ENCODE peak calls at places on chromosome 10, in ten cellular contexts. One of them, this sample, is unnamed.

GRCh38 chr10:131943021-131943814 is 38.5 kb downstream of the BNIP3 start:
- DNase-seq in mucosa of gallbladder: no peak
- DNase-seq in NCI-H2171 treated with DMSO at 0.1 percent for 48 hours: no peak
- DNase-seq in stimulated activated CD4-positive, alpha-beta T cell treated with anti-CD3 and anti-CD28 coated beads, Interleukin-1b, Interleukin-23, amount 100 ng/mL, for 24 hours: no peak
- DNase-seq in GM10248: no peak
- DNase-seq in neural crest cell: no peak
- DNase-seq in NCI-H82: peak
- DNase-seq in head of caudate nucleus: peak
- DNase-seq in Calu3: peak
- DNase-seq in body of pancreas: peak
- DNase-seq in this sample: no peak

GRCh38 chr10:129940617-129941198 is 23.4 kb downstream of the EBF3 start:
- DNase-seq in stimulated activated CD4-positive, alpha-beta T cell treated with anti-CD3 and anti-CD28 coated beads, Interleukin-1b, Interleukin-23, amount 100 ng/mL, for 24 hours: no peak
- DNase-seq in NCI-H2171 treated with DMSO at 0.1 percent for 48 hours: no peak
- DNase-seq in Calu3: no peak
- DNase-seq in body of pancreas: no peak
- DNase-seq in NCI-H82: no peak
- DNase-seq in head of caudate nucleus: no peak
- DNase-seq in neural crest cell: no peak
- DNase-seq in mucosa of gallbladder: no peak
- DNase-seq in GM10248: no peak
- DNase-seq in this sample: no peak

GRCh38 chr10:112562803-112563663 is 116.0 kb downstream of the VTI1A start:
- DNase-seq in neural crest cell: no peak
- DNase-seq in NCI-H2171 treated with DMSO at 0.1 percent for 48 hours: peak
- DNase-seq in body of pancreas: no peak
- DNase-seq in NCI-H82: peak
- DNase-seq in stimulated activated CD4-positive, alpha-beta T cell treated with anti-CD3 and anti-CD28 coated beads, Interleukin-1b, Interleukin-23, amount 100 ng/mL, for 24 hours: no peak
- DNase-seq in mucosa of gallbladder: no peak
- DNase-seq in GM10248: no peak
- DNase-seq in head of caudate nucleus: no peak
- DNase-seq in Calu3: no peak
- DNase-seq in this sample: peak

GRCh38 chr10:69715156-69715898 is 85.3 kb downstream of the FAM241B start:
- DNase-seq in head of caudate nucleus: no peak
- DNase-seq in mucosa of gallbladder: no peak
- DNase-seq in GM10248: no peak
- DNase-seq in neural crest cell: no peak
- DNase-seq in NCI-H82: no peak
- DNase-seq in NCI-H2171 treated with DMSO at 0.1 percent for 48 hours: no peak
- DNase-seq in Calu3: no peak
- DNase-seq in body of pancreas: no peak
- DNase-seq in stimulated activated CD4-positive, alpha-beta T cell treated with anti-CD3 and anti-CD28 coated beads, Interleukin-1b, Interleukin-23, amount 100 ng/mL, for 24 hours: no peak
- DNase-seq in this sample: no peak

GRCh38 chr10:48779546-48780152 is 95.0 kb downstream of the WDFY4 start:
- DNase-seq in stimulated activated CD4-positive, alpha-beta T cell treated with anti-CD3 and anti-CD28 coated beads, Interleukin-1b, Interleukin-23, amount 100 ng/mL, for 24 hours: no peak
- DNase-seq in NCI-H2171 treated with DMSO at 0.1 percent for 48 hours: no peak
- DNase-seq in NCI-H82: no peak
- DNase-seq in GM10248: no peak
- DNase-seq in body of pancreas: no peak
- DNase-seq in head of caudate nucleus: no peak
- DNase-seq in Calu3: no peak
- DNase-seq in mucosa of gallbladder: no peak
- DNase-seq in neural crest cell: no peak
- DNase-seq in this sample: no peak

GRCh38 chr10:117537904-117538524 is 4.5 kb upstream of the EMX2 start:
- DNase-seq in body of pancreas: no peak
- DNase-seq in neural crest cell: no peak
- DNase-seq in stimulated activated CD4-positive, alpha-beta T cell treated with anti-CD3 and anti-CD28 coated beads, Interleukin-1b, Interleukin-23, amount 100 ng/mL, for 24 hours: no peak
- DNase-seq in Calu3: no peak
- DNase-seq in GM10248: peak
- DNase-seq in NCI-H82: no peak
- DNase-seq in mucosa of gallbladder: no peak
- DNase-seq in head of caudate nucleus: no peak
- DNase-seq in NCI-H2171 treated with DMSO at 0.1 percent for 48 hours: no peak
- DNase-seq in this sample: no peak

GRCh38 chr10:1043532-1043995 is 5.4 kb downstream of the IDI1 start:
- DNase-seq in body of pancreas: no peak
- DNase-seq in head of caudate nucleus: no peak
- DNase-seq in GM10248: peak
- DNase-seq in Calu3: no peak
- DNase-seq in stimulated activated CD4-positive, alpha-beta T cell treated with anti-CD3 and anti-CD28 coated beads, Interleukin-1b, Interleukin-23, amount 100 ng/mL, for 24 hours: no peak
- DNase-seq in neural crest cell: no peak
- DNase-seq in NCI-H82: no peak
- DNase-seq in NCI-H2171 treated with DMSO at 0.1 percent for 48 hours: no peak
- DNase-seq in mucosa of gallbladder: peak
- DNase-seq in this sample: no peak

GRCh38 chr10:97858001-97858439 is 8.4 kb downstream of the GOLGA7B start:
- DNase-seq in neural crest cell: no peak
- DNase-seq in GM10248: no peak
- DNase-seq in stimulated activated CD4-positive, alpha-beta T cell treated with anti-CD3 and anti-CD28 coated beads, Interleukin-1b, Interleukin-23, amount 100 ng/mL, for 24 hours: no peak
- DNase-seq in head of caudate nucleus: no peak
- DNase-seq in NCI-H2171 treated with DMSO at 0.1 percent for 48 hours: no peak
- DNase-seq in NCI-H82: no peak
- DNase-seq in mucosa of gallbladder: no peak
- DNase-seq in body of pancreas: no peak
- DNase-seq in Calu3: no peak
- DNase-seq in this sample: no peak

GRCh38 chr10:7475046-7475860 is 64.4 kb upstream of the SFMBT2 start:
- DNase-seq in head of caudate nucleus: peak
- DNase-seq in body of pancreas: peak
- DNase-seq in neural crest cell: peak
- DNase-seq in Calu3: no peak
- DNase-seq in GM10248: no peak
- DNase-seq in mucosa of gallbladder: no peak
- DNase-seq in NCI-H82: peak
- DNase-seq in stimulated activated CD4-positive, alpha-beta T cell treated with anti-CD3 and anti-CD28 coated beads, Interleukin-1b, Interleukin-23, amount 100 ng/mL, for 24 hours: no peak
- DNase-seq in NCI-H2171 treated with DMSO at 0.1 percent for 48 hours: no peak
- DNase-seq in this sample: peak

GRCh38 chr10:48651839-48652238 is 32.8 kb upstream of the WDFY4 start:
- DNase-seq in stimulated activated CD4-positive, alpha-beta T cell treated with anti-CD3 and anti-CD28 coated beads, Interleukin-1b, Interleukin-23, amount 100 ng/mL, for 24 hours: no peak
- DNase-seq in NCI-H2171 treated with DMSO at 0.1 percent for 48 hours: no peak
- DNase-seq in GM10248: no peak
- DNase-seq in NCI-H82: no peak
- DNase-seq in head of caudate nucleus: no peak
- DNase-seq in Calu3: no peak
- DNase-seq in mucosa of gallbladder: no peak
- DNase-seq in neural crest cell: no peak
- DNase-seq in body of pancreas: no peak
- DNase-seq in this sample: no peak

GRCh38 chr10:70458329-70459060 is 17.0 kb upstream of the NODAL start:
- DNase-seq in head of caudate nucleus: peak
- DNase-seq in NCI-H82: peak
- DNase-seq in body of pancreas: peak
- DNase-seq in stimulated activated CD4-positive, alpha-beta T cell treated with anti-CD3 and anti-CD28 coated beads, Interleukin-1b, Interleukin-23, amount 100 ng/mL, for 24 hours: peak
- DNase-seq in Calu3: peak
- DNase-seq in neural crest cell: peak
- DNase-seq in GM10248: no peak
- DNase-seq in NCI-H2171 treated with DMSO at 0.1 percent for 48 hours: no peak
- DNase-seq in mucosa of gallbladder: peak
- DNase-seq in this sample: peak

GRCh38 chr10:124106241-124106905 is 13.0 kb upstream of the CHST15 start:
- DNase-seq in head of caudate nucleus: no peak
- DNase-seq in body of pancreas: peak
- DNase-seq in Calu3: peak
- DNase-seq in stimulated activated CD4-positive, alpha-beta T cell treated with anti-CD3 and anti-CD28 coated beads, Interleukin-1b, Interleukin-23, amount 100 ng/mL, for 24 hours: no peak
- DNase-seq in GM10248: peak
- DNase-seq in NCI-H2171 treated with DMSO at 0.1 percent for 48 hours: no peak
- DNase-seq in neural crest cell: no peak
- DNase-seq in mucosa of gallbladder: peak
- DNase-seq in NCI-H82: no peak
- DNase-seq in this sample: no peak

GRCh38 chr10:122974543-122975064 is 5.6 kb upstream of the PSTK start:
- DNase-seq in body of pancreas: no peak
- DNase-seq in stimulated activated CD4-positive, alpha-beta T cell treated with anti-CD3 and anti-CD28 coated beads, Interleukin-1b, Interleukin-23, amount 100 ng/mL, for 24 hours: no peak
- DNase-seq in NCI-H82: no peak
- DNase-seq in Calu3: no peak
- DNase-seq in NCI-H2171 treated with DMSO at 0.1 percent for 48 hours: no peak
- DNase-seq in head of caudate nucleus: no peak
- DNase-seq in mucosa of gallbladder: no peak
- DNase-seq in GM10248: no peak
- DNase-seq in neural crest cell: no peak
- DNase-seq in this sample: no peak